ENCODE peak calls at places on chromosomes 16 and 17, in five cellular contexts. U, X, Y, H and Q are unnamed samples.

GRCh38 chr17:48576479-48577309 is 1.5 kb downstream of the HOXB4 start:
- DNase-seq in Y (no peak), H (no peak), X (no peak), U (peak; percentile 76), Q (no peak)

GRCh38 chr16:81497690-81498089 is 53.1 kb downstream of the CMIP start:
- DNase-seq in Y (no peak), X (no peak), H (no peak), U (no peak), Q (no peak)

GRCh38 chr16:63130942-63131341 is 1094.7 kb upstream of the CDH8 start:
- DNase-seq in X (no peak), U (no peak), Y (no peak), H (no peak), Q (no peak)

GRCh38 chr17:69874220-69874670 is 200.8 kb upstream of the KCNJ16 start:
- DNase-seq in H (no peak), X (no peak), Y (no peak), U (no peak), Q (no peak)

GRCh38 chr17:41689497-41690299 is 1.0 kb downstream of the EIF1 start:
- DNase-seq in U (no peak), Y (peak; percentile 69), H (peak; percentile 70), X (no peak), Q (no peak)

GRCh38 chr17:71846561-71846960 is 274.3 kb upstream of the SOX9 start:
- DNase-seq in U (no peak), H (no peak), X (no peak), Y (no peak), Q (no peak)

GRCh38 chr17:33516645-33517044 is 223.6 kb upstream of the ASIC2 start:
- DNase-seq in H (no peak), U (no peak), Y (no peak), X (no peak), Q (no peak)

GRCh38 chr17:44967026-44967906 is 837 bp downstream of the C1QL1 start:
- DNase-seq in X (no peak), H (peak; percentile 75), Y (no peak), U (peak; percentile 63), Q (no peak)

GRCh38 chr16:85570213-85570734 is 42.8 kb upstream of the GSE1 start:
- DNase-seq in Y (no peak), X (peak; percentile 56), H (no peak), U (no peak), Q (no peak)

GRCh38 chr17:61400058-61400785 is 579 bp downstream of the TBX2 start:
- DNase-seq in Y (no peak), H (peak; percentile 56), U (no peak), X (no peak), Q (no peak)

GRCh38 chr17:61399131-61400057 is at the start of gene TBX2:
- DNase-seq in Y (peak; percentile 80), H (peak; percentile 80), X (no peak), U (no peak), Q (no peak)

GRCh38 chr17:61397086-61397842 is 2.4 kb upstream of the TBX2 start:
- DNase-seq in Y (no peak), X (no peak), H (peak; percentile 59), U (no peak), Q (no peak)

GRCh38 chr17:61396586-61397085 is 3.0 kb upstream of the TBX2 start:
- DNase-seq in Y (no peak), U (no peak), X (no peak), H (peak; percentile 67), Q (no peak)

GRCh38 chr17:61398721-61399130 is 917 bp upstream of the TBX2 start:
- DNase-seq in H (no peak), U (no peak), X (no peak), Y (no peak), Q (no peak)
- TF ChIP-seq EZH2 in H (peak; percentile 76), U (no peak), X (no peak), Y (no peak), Q (no peak)

GRCh38 chr17:226773-227580 is 45.5 kb upstream of the DOC2B start:
- DNase-seq in Y (no peak), X (no peak), U (no peak), H (no peak), Q (no peak)
- TF ChIP-seq SRF in Y (no peak), X (no peak), U (no peak), H (no peak), Q (no peak)

DNA sequence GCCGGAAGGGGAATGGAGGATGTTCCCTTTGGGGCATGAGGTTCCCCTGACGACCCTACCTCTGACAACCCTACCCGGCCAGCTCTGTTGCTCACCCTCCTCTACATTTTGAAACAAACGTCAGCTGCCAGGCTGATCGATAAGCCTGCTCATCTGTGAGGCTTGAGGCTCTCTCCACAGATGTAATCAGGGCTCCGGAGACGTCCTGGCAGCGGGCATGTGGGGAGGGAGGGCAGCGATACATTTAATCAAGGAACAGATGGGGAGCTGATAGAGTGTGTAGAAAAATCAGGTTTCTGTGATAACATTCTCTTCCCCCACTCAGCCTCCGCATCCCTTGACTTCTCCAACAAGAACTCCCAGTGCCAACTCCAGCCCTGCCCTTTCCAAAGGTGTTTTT is 212.3 kb upstream of the SDK2 start:
- DNase-seq in H (no peak), U (no peak), X (no peak), Y (no peak), Q (no peak)
- TF ChIP-seq POLR2A in H (no peak), U (no peak), X (no peak), Y (no peak), Q (no peak)

DNA sequence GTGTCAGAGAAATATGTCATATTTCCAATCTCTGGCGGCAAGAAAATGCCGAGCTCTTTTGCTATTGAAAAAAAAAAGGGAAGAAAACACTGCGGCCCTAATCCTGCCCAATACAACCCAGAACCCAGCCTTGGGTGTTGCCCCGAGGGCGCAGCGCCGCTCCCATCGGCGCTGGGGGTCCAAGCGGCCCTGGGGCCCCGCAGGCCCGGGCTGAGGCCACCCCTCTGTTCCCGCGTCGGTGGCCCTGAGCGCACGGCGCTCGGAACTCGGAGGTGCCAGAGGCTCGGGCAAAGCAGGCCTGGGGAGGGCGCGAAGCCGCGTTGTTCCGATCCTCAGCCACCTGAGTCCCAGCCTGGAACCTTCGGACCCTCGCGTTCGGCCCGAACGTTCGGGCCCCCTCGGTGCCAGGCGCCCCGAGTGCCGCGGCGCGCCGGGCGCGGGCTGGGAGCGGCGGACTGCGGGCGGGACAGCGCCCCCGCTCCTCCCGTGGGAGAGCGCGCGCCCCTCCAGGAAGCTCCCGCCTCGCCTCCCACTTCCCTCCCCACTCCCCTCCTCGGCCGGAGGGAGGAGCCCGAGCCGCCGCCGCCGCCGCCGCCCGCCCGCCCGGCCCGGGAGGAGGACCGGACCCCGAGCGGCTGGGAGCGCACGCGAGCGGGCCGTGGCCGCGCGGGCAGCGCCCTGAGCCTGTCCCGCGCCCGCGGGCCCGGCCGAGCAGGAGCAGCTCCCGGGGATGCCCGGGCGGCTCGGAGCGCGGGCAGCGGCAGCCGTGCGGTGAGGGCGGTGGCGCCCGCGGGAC is at the start of gene CPNE2:
- DNase-seq in H (peak; percentile 72), X (no peak), U (peak; percentile 92), Y (no peak), Q (no peak)
- TF ChIP-seq EZH2 in H (no peak), X (no peak), U (no peak), Y (no peak), Q (no peak)

GRCh38 chr16:87706278-87707000 is 59.3 kb downstream of the KLHDC4 start:
- DNase-seq in U (no peak), Y (peak; percentile 65), X (no peak), H (no peak), Q (no peak)

GRCh38 chr16:87705780-87706277 is 60.0 kb downstream of the KLHDC4 start:
- DNase-seq in X (no peak), U (no peak), Y (peak; percentile 74), H (no peak), Q (no peak)

GRCh38 chr16:87708181-87708580 is 57.6 kb downstream of the KLHDC4 start:
- DNase-seq in X (no peak), U (no peak), H (no peak), Y (no peak), Q (no peak)

GRCh38 chr16:87707714-87708113 is 58.1 kb downstream of the KLHDC4 start:
- DNase-seq in Y (no peak), H (no peak), X (no peak), U (no peak), Q (no peak)

GRCh38 chr16:87707097-87707496 is 58.7 kb downstream of the KLHDC4 start:
- DNase-seq in Y (no peak), H (no peak), U (no peak), X (no peak), Q (no peak)
- TF ChIP-seq SRF in Y (no peak), H (no peak), U (no peak), X (no peak), Q (no peak)

GRCh38 chr17:82650723-82651122 is 2.5 kb upstream of the WDR45B start:
- DNase-seq in H (no peak), Y (no peak), U (no peak), X (no peak), Q (no peak)
- TF ChIP-seq POLR2A in H (no peak), Y (no peak), U (no peak), X (no peak), Q (no peak)

DNA sequence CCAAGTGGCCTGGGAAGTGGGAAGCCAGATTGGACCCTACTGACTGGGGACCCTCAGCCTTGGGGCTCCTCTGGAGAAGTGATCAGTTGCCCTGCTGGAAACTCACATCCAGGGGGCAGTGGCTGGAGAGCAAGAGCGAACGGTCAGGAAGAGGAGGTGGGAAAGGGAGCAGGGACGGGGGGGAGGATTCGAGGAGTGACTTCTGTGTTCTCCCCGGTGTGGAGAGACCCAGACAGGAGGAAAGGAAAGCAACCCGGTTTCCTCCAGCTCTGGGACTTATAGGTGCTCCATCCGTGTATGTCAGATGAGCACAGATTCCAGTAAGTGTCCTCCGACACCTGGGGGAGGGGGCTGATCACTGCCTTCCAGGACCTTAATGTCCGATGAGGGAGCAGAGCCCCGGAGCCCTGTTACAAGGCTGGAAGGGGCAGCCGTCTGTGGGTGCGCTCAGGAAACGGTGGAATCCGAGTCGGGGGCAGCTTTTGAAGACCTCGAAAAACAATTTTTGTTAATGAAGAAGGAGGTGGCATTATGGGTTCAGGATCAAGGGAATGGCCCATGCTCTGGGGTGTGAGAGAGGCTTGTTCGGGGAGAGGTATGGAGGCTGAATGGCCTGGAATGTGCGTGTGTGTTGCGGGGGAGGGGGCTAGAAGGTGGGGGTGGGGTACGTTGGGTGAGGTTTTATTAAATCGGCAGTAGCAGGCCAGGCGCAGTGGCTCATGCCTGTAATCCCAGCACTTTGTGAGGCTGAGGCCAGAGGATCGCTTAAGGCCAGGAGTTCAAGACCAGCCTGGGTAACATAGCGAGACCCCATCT is 34.8 kb upstream of the NDRG4 start:
- DNase-seq in X (no peak), U (no peak), Y (no peak), H (no peak), Q (no peak)
- TF ChIP-seq EZH2 in X (no peak), U (no peak), Y (no peak), H (peak; percentile 49), Q (no peak)